ENCODE peak calls at places on chromosome 12, in six cellular contexts. One of them, this sample, is unnamed.

GRCh38 chr12:10672231-10672868 is 1.5 kb downstream of the STYK1 start:
- DNase-seq in HL-60: no peak
- DNase-seq in lower lobe of right lung: no peak
- DNase-seq in MCF 10A: no peak
- DNase-seq in kidney: no peak
- DNase-seq in cardiac muscle cell: no peak
- DNase-seq in this sample: no peak

GRCh38 chr12:107992870-107993451 is 136.1 kb upstream of the WSCD2 start:
- DNase-seq in cardiac muscle cell: peak
- DNase-seq in HL-60: peak
- DNase-seq in lower lobe of right lung: no peak
- DNase-seq in kidney: no peak
- DNase-seq in MCF 10A: peak
- DNase-seq in this sample: no peak

GRCh38 chr12:59086124-59086523 is 165.8 kb upstream of the LRIG3 start:
- DNase-seq in MCF 10A: no peak
- DNase-seq in HL-60: no peak
- DNase-seq in cardiac muscle cell: no peak
- DNase-seq in kidney: no peak
- DNase-seq in lower lobe of right lung: no peak
- DNase-seq in this sample: no peak

GRCh38 chr12:5441497-5442236 is 9.8 kb downstream of the NTF3 start:
- DNase-seq in kidney: no peak
- DNase-seq in cardiac muscle cell: no peak
- DNase-seq in MCF 10A: no peak
- DNase-seq in HL-60: no peak
- DNase-seq in lower lobe of right lung: no peak
- DNase-seq in this sample: no peak

GRCh38 chr12:10409387-10409786 is at the start of gene KLRC4:
- DNase-seq in kidney: no peak
- DNase-seq in cardiac muscle cell: peak
- DNase-seq in MCF 10A: no peak
- DNase-seq in HL-60: peak
- DNase-seq in lower lobe of right lung: no peak
- DNase-seq in this sample: no peak

GRCh38 chr12:32134144-32134888 is 27.7 kb downstream of the BICD1 start:
- DNase-seq in HL-60: no peak
- DNase-seq in kidney: no peak
- DNase-seq in lower lobe of right lung: no peak
- DNase-seq in cardiac muscle cell: no peak
- DNase-seq in MCF 10A: peak
- DNase-seq in this sample: no peak

GRCh38 chr12:31325524-31325875 is 450 bp downstream of the SINHCAF start:
- DNase-seq in kidney: peak
- DNase-seq in cardiac muscle cell: no peak
- DNase-seq in MCF 10A: no peak
- DNase-seq in lower lobe of right lung: peak
- DNase-seq in HL-60: no peak
- DNase-seq in this sample: no peak

GRCh38 chr12:111067498-111067897 is 147.1 kb upstream of the MYL2 start:
- DNase-seq in kidney: no peak
- DNase-seq in HL-60: no peak
- DNase-seq in lower lobe of right lung: no peak
- DNase-seq in cardiac muscle cell: no peak
- DNase-seq in MCF 10A: peak
- DNase-seq in this sample: no peak

GRCh38 chr12:89889051-89889450 is 180.4 kb upstream of the ATP2B1 start:
- DNase-seq in lower lobe of right lung: no peak
- DNase-seq in kidney: no peak
- DNase-seq in MCF 10A: peak
- DNase-seq in cardiac muscle cell: no peak
- DNase-seq in HL-60: no peak
- DNase-seq in this sample: no peak

GRCh38 chr12:19689801-19690472 is 250.6 kb downstream of the AEBP2 start:
- DNase-seq in lower lobe of right lung: no peak
- DNase-seq in MCF 10A: peak
- DNase-seq in kidney: peak
- DNase-seq in HL-60: no peak
- DNase-seq in cardiac muscle cell: no peak
- DNase-seq in this sample: no peak

GRCh38 chr12:101552277-101552676 is 42.5 kb upstream of the MYBPC1 start:
- DNase-seq in cardiac muscle cell: no peak
- DNase-seq in lower lobe of right lung: peak
- DNase-seq in kidney: no peak
- DNase-seq in MCF 10A: peak
- DNase-seq in HL-60: no peak
- DNase-seq in this sample: no peak

GRCh38 chr12:6038160-6038559 is 86.3 kb downstream of the VWF start:
- DNase-seq in kidney: no peak
- DNase-seq in MCF 10A: peak
- DNase-seq in lower lobe of right lung: no peak
- DNase-seq in cardiac muscle cell: peak
- DNase-seq in HL-60: peak
- DNase-seq in this sample: no peak

GRCh38 chr12:54974281-54974680 is 10.3 kb downstream of the TESPA1 start:
- DNase-seq in lower lobe of right lung: no peak
- DNase-seq in MCF 10A: no peak
- DNase-seq in kidney: no peak
- DNase-seq in HL-60: no peak
- DNase-seq in cardiac muscle cell: no peak
- DNase-seq in this sample: no peak

GRCh38 chr12:91126516-91126915 is 15.2 kb upstream of the LUM start:
- DNase-seq in HL-60: no peak
- DNase-seq in kidney: no peak
- DNase-seq in MCF 10A: no peak
- DNase-seq in cardiac muscle cell: no peak
- DNase-seq in lower lobe of right lung: no peak
- DNase-seq in this sample: no peak

GRCh38 chr12:2804390-2805145 is 7.9 kb upstream of the ITFG2 start:
- DNase-seq in kidney: peak
- DNase-seq in HL-60: no peak
- DNase-seq in lower lobe of right lung: no peak
- DNase-seq in MCF 10A: no peak
- DNase-seq in cardiac muscle cell: peak
- DNase-seq in this sample: no peak

GRCh38 chr12:21413369-21414277 is 23.8 kb upstream of the PYROXD1 start:
- DNase-seq in HL-60: no peak
- DNase-seq in kidney: no peak
- DNase-seq in lower lobe of right lung: no peak
- DNase-seq in MCF 10A: no peak
- DNase-seq in cardiac muscle cell: no peak
- DNase-seq in this sample: no peak

GRCh38 chr12:60394680-60395079 is 798.9 kb downstream of the SLC16A7 start:
- DNase-seq in kidney: no peak
- DNase-seq in HL-60: no peak
- DNase-seq in MCF 10A: peak
- DNase-seq in cardiac muscle cell: no peak
- DNase-seq in lower lobe of right lung: no peak
- DNase-seq in this sample: no peak

GRCh38 chr12:19003110-19003509 is 126.4 kb upstream of the PLEKHA5 start:
- DNase-seq in lower lobe of right lung: no peak
- DNase-seq in kidney: no peak
- DNase-seq in HL-60: no peak
- DNase-seq in MCF 10A: no peak
- DNase-seq in cardiac muscle cell: no peak
- DNase-seq in this sample: no peak

GRCh38 chr12:21428241-21428640 is 9.2 kb upstream of the PYROXD1 start:
- DNase-seq in kidney: no peak
- DNase-seq in cardiac muscle cell: no peak
- DNase-seq in MCF 10A: no peak
- DNase-seq in HL-60: no peak
- DNase-seq in lower lobe of right lung: no peak
- DNase-seq in this sample: no peak

GRCh38 chr12:106125351-106126085 is 13.2 kb downstream of the NUAK1 start:
- DNase-seq in HL-60: no peak
- DNase-seq in cardiac muscle cell: no peak
- DNase-seq in kidney: no peak
- DNase-seq in lower lobe of right lung: no peak
- DNase-seq in MCF 10A: no peak
- DNase-seq in this sample: no peak

GRCh38 chr12:47766496-47767196 is 6.4 kb upstream of the SLC48A1 start:
- DNase-seq in kidney: no peak
- DNase-seq in lower lobe of right lung: peak
- DNase-seq in MCF 10A: no peak
- DNase-seq in cardiac muscle cell: no peak
- DNase-seq in HL-60: no peak
- DNase-seq in this sample: no peak

GRCh38 chr12:24933694-24934407 is 15.1 kb downstream of the BCAT1 start:
- DNase-seq in MCF 10A: no peak
- DNase-seq in cardiac muscle cell: no peak
- DNase-seq in kidney: no peak
- DNase-seq in HL-60: no peak
- DNase-seq in lower lobe of right lung: no peak
- DNase-seq in this sample: no peak

GRCh38 chr12:67222302-67222701 is 46.9 kb upstream of the CAND1 start:
- DNase-seq in cardiac muscle cell: peak
- DNase-seq in kidney: no peak
- DNase-seq in lower lobe of right lung: no peak
- DNase-seq in HL-60: no peak
- DNase-seq in MCF 10A: peak
- DNase-seq in this sample: no peak

GRCh38 chr12:67223225-67223624 is 45.9 kb upstream of the CAND1 start:
- DNase-seq in cardiac muscle cell: no peak
- DNase-seq in kidney: no peak
- DNase-seq in MCF 10A: no peak
- DNase-seq in lower lobe of right lung: no peak
- DNase-seq in HL-60: no peak
- DNase-seq in this sample: no peak

GRCh38 chr12:67217647-67218046 is 51.5 kb upstream of the CAND1 start:
- DNase-seq in cardiac muscle cell: no peak
- DNase-seq in MCF 10A: no peak
- DNase-seq in HL-60: no peak
- DNase-seq in lower lobe of right lung: no peak
- DNase-seq in kidney: no peak
- DNase-seq in this sample: no peak

GRCh38 chr12:67220065-67220464 is 49.1 kb upstream of the CAND1 start:
- DNase-seq in cardiac muscle cell: no peak
- DNase-seq in MCF 10A: peak
- DNase-seq in HL-60: no peak
- DNase-seq in kidney: no peak
- DNase-seq in lower lobe of right lung: no peak
- DNase-seq in this sample: no peak
- TF ChIP-seq CTCF in cardiac muscle cell: peak
- TF ChIP-seq CTCF in MCF 10A: peak
- TF ChIP-seq CTCF in HL-60: no peak
- TF ChIP-seq CTCF in kidney: peak
- TF ChIP-seq CTCF in lower lobe of right lung: no peak
- TF ChIP-seq CTCF in this sample: no peak

GRCh38 chr12:79988368-79988767 is 53.5 kb upstream of the PPP1R12A start:
- DNase-seq in kidney: no peak
- DNase-seq in lower lobe of right lung: no peak
- DNase-seq in cardiac muscle cell: no peak
- DNase-seq in MCF 10A: no peak
- DNase-seq in HL-60: no peak
- DNase-seq in this sample: no peak
- TF ChIP-seq CTCF in kidney: no peak
- TF ChIP-seq CTCF in lower lobe of right lung: no peak
- TF ChIP-seq CTCF in cardiac muscle cell: no peak
- TF ChIP-seq CTCF in MCF 10A: no peak
- TF ChIP-seq CTCF in HL-60: no peak
- TF ChIP-seq CTCF in this sample: no peak

GRCh38 chr12:49985981-49986380 is 13.2 kb downstream of the AQP6 start:
- DNase-seq in kidney: no peak
- DNase-seq in HL-60: no peak
- DNase-seq in cardiac muscle cell: no peak
- DNase-seq in lower lobe of right lung: no peak
- DNase-seq in MCF 10A: no peak
- DNase-seq in this sample: no peak

GRCh38 chr12:49984476-49984890 is 11.7 kb downstream of the AQP6 start:
- DNase-seq in kidney: no peak
- DNase-seq in MCF 10A: no peak
- DNase-seq in HL-60: no peak
- DNase-seq in cardiac muscle cell: no peak
- DNase-seq in lower lobe of right lung: no peak
- DNase-seq in this sample: no peak

GRCh38 chr12:49984960-49985359 is 12.2 kb downstream of the AQP6 start:
- DNase-seq in MCF 10A: no peak
- DNase-seq in cardiac muscle cell: no peak
- DNase-seq in lower lobe of right lung: no peak
- DNase-seq in kidney: no peak
- DNase-seq in HL-60: no peak
- DNase-seq in this sample: no peak

GRCh38 chr12:49982246-49983229 is 9.8 kb downstream of the AQP6 start:
- DNase-seq in lower lobe of right lung: no peak
- DNase-seq in kidney: no peak
- DNase-seq in HL-60: no peak
- DNase-seq in cardiac muscle cell: no peak
- DNase-seq in MCF 10A: no peak
- DNase-seq in this sample: no peak

DNA sequence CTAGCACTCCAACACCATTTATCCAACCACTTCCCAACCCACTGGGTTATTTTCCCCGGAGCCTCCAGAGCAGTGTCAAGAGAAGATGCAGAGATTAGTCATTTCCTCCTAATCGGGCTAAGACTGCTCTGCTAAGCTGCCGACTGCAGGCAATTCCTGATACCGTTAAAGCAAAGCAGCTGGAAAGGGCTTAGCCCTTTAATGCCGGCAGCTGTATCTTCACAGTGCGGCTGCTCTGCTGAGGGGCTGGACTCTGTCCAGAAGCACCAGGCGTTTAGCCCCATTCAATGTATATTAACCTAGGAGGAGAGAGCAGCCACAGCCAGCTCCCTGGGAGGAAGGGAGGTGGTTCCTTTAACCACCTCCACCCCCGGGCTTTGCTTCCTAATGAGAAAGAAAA is 11.1 kb downstream of the AQP6 start:
- DNase-seq in HL-60: no peak
- DNase-seq in kidney: no peak
- DNase-seq in lower lobe of right lung: no peak
- DNase-seq in cardiac muscle cell: peak
- DNase-seq in MCF 10A: peak
- DNase-seq in this sample: no peak
- TF ChIP-seq CTCF in HL-60: no peak
- TF ChIP-seq CTCF in kidney: no peak
- TF ChIP-seq CTCF in lower lobe of right lung: no peak
- TF ChIP-seq CTCF in cardiac muscle cell: peak
- TF ChIP-seq CTCF in MCF 10A: no peak
- TF ChIP-seq CTCF in this sample: no peak

GRCh38 chr12:80632835-80633234 is 74.6 kb upstream of the MYF6 start:
- DNase-seq in cardiac muscle cell: peak
- DNase-seq in MCF 10A: peak
- DNase-seq in kidney: no peak
- DNase-seq in lower lobe of right lung: no peak
- DNase-seq in HL-60: no peak
- DNase-seq in this sample: no peak
- TF ChIP-seq CTCF in cardiac muscle cell: peak
- TF ChIP-seq CTCF in MCF 10A: no peak
- TF ChIP-seq CTCF in kidney: peak
- TF ChIP-seq CTCF in lower lobe of right lung: peak
- TF ChIP-seq CTCF in HL-60: peak
- TF ChIP-seq CTCF in this sample: no peak

This sample was measured in activated B cell treated with CpG ODN at 0.5 μM for 24 hours.